ENCODE peak calls at places on chromosomes 6 and 20, in nine cellular contexts. R is right atrium auricular region; G is brain microvascular endothelial cell; U is CD4-positive, alpha-beta T cell; K is CD8-positive, alpha-beta memory T cell; E is adrenal gland; D is Panc1; Z is HCT116; S is heart right ventricle. T is an unnamed sample.

GRCh38 chr6:3813150-3813780 is 35.9 kb upstream of the FAM50B start:
- DNase-seq in G (peak; percentile 32), Z (no peak), K (no peak), R (peak; percentile 78), S (peak; percentile 62), D (no peak), E (peak; percentile 49), U (no peak), T (no peak)

GRCh38 chr20:9514461-9515210 is at the start of gene LAMP5:
- DNase-seq in E (no peak), R (no peak), K (no peak), U (no peak), Z (no peak), G (peak; percentile 29), S (peak; percentile 12), D (no peak), T (no peak)

GRCh38 chr6:121516331-121516730 is 80.9 kb downstream of the GJA1 start:
- DNase-seq in S (no peak), G (peak; percentile 58), R (no peak), D (no peak), K (no peak), U (no peak), E (no peak), Z (no peak), T (no peak)

GRCh38 chr20:39089797-39090196 is 127.7 kb downstream of the DHX35 start:
- DNase-seq in K (no peak), Z (no peak), U (no peak), S (no peak), E (no peak), D (no peak), R (no peak), G (no peak), T (no peak)

GRCh38 chr6:126033696-126034095 is 47.4 kb downstream of the TRMT11 start:
- DNase-seq in K (no peak), E (peak; percentile 21), D (no peak), R (no peak), Z (no peak), S (no peak), U (no peak), G (peak; percentile 82), T (peak; percentile 24)

GRCh38 chr6:160992323-160993314 is 1.1 kb downstream of the MAP3K4 start:
- DNase-seq in Z (peak; percentile 42), D (peak; percentile 58), G (peak; percentile 62), R (no peak), S (no peak), E (peak; percentile 48), K (peak; percentile 4), U (peak; percentile 26), T (no peak)

GRCh38 chr20:10225439-10226080 is 6.9 kb downstream of the SNAP25 start:
- DNase-seq in E (no peak), R (no peak), U (no peak), K (no peak), Z (no peak), D (no peak), G (no peak), S (no peak), T (no peak)

GRCh38 chr6:115544765-115545409 is 515.8 kb downstream of the FRK start:
- DNase-seq in D (no peak), R (no peak), U (no peak), S (no peak), E (no peak), K (no peak), Z (no peak), G (no peak), T (no peak)

GRCh38 chr20:14829897-14830296 is 492.5 kb upstream of the FLRT3 start:
- DNase-seq in S (no peak), Z (no peak), E (no peak), U (no peak), G (no peak), K (no peak), R (no peak), D (no peak), T (no peak)

GRCh38 chr6:168388641-168389633 is 52.0 kb upstream of the SMOC2 start:
- DNase-seq in G (no peak), D (no peak), S (no peak), R (no peak), E (no peak), U (no peak), Z (no peak), K (no peak), T (no peak)

GRCh38 chr6:147648936-147649335 is 140.4 kb downstream of the SAMD5 start:
- DNase-seq in E (no peak), U (no peak), K (no peak), R (no peak), G (no peak), S (no peak), D (no peak), Z (no peak), T (no peak)

GRCh38 chr20:14721926-14722325 is 384.5 kb upstream of the FLRT3 start:
- DNase-seq in E (no peak), K (no peak), G (no peak), U (no peak), S (no peak), D (no peak), R (no peak), Z (no peak), T (no peak)

GRCh38 chr6:96015791-96016776 is at the start of gene FUT9:
- DNase-seq in G (no peak), R (no peak), K (no peak), U (no peak), E (peak; percentile 19), S (no peak), Z (no peak), D (no peak), T (no peak)

GRCh38 chr6:62775427-62776022 is 435.7 kb upstream of the FKBP1C start:
- DNase-seq in K (no peak), Z (peak; percentile 0), S (no peak), U (no peak), E (no peak), G (no peak), R (no peak), D (peak; percentile 10), T (no peak)

DNA sequence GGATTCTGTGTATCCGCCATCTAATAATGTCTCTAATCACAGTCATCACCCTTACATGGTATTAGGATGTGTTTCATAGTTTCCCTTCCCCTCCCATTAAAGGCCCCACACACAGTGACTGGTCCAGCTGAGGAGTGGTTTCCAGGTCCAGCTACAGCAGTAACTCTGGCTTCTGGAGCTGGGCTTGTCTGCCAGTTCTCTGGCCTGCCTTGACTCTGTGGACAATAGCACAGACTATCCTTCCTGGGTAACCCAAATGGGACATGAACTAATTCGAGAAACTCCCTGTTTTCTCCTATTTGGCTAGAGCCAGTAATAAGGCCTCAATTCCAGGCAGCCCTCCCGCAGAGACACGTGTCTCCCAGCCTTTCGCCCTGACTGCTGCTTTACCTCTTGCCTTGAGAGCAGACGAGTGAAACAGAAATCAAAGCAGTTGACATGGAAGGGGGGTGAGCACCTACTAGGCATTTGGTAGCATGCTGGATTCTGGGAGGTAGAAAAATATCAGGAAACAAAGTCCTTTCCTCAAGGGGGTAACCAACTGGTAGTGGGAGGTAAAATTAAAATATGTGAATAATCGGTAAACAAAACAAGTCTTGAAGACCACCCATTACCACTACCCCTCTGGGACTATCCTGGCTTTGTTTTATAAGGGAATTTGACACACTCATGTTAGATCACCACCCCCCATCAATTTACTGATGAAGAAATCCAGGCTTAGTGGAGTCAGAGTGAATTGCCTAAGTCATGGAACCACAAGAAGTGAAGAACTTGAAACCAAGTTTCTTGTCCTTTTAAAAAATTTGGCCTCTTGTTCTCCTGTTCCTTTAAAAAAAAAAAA is 1.2 kb downstream of the TRAF3IP2 start:
- DNase-seq in E (peak; percentile 48), Z (no peak), S (peak; percentile 58), D (no peak), R (peak; percentile 94), U (no peak), K (no peak), G (peak; percentile 71), T (no peak)
- H3K27ac ChIP-seq in E (peak overlapping the region; percentile 97), Z (peak overlapping the region; percentile 85), S (peak overlapping the region; percentile 93), D (peak overlapping the region; percentile 98), R (peak overlapping the region; percentile 99), U (no peak overlapping the region), K (no peak overlapping the region), G (peak overlapping the region; percentile 90), T (peak overlapping the region; percentile 98)

GRCh38 chr20:37693629-37694626 is at the start of gene CTNNBL1:
- DNase-seq in S (peak; percentile 99), R (peak; percentile 96), E (peak; percentile 98), U (peak; percentile 90), G (peak; percentile 97), Z (peak; percentile 92), D (peak; percentile 93), K (peak; percentile 95), T (peak; percentile 76)

GRCh38 chr20:37692447-37693166 is 1.2 kb upstream of the CTNNBL1 start:
- DNase-seq in K (no peak), U (no peak), E (no peak), S (no peak), Z (no peak), D (no peak), G (no peak), R (no peak), T (no peak)

GRCh38 chr20:37695684-37696342 is 2.0 kb downstream of the CTNNBL1 start:
- DNase-seq in G (no peak), Z (no peak), U (no peak), E (no peak), R (no peak), K (no peak), S (no peak), D (no peak), T (no peak)

GRCh38 chr20:37690626-37691369 is 3.0 kb upstream of the CTNNBL1 start:
- DNase-seq in E (no peak), U (no peak), G (no peak), Z (no peak), S (no peak), K (no peak), R (no peak), D (no peak), T (no peak)

DNA sequence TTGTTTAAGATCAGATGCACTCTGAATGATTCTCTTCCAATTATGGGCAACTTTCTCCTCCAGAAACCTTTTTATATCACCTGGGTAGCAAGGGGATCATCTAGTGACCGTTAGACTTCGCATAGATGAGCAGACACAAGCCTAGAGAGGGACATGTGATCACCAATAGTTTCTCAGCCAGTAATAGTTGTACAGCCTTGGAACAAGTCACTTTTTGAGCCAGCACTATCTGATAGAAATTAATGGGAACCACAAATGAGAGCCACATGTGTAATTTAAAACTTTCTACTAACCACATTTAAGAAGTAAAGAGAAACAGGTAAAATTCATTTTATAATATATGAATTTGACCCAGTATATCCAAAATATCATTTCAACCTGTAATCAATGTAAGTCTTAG is 627 bp upstream of the CTNNBL1 start:
- DNase-seq in D (no peak), R (no peak), Z (no peak), K (no peak), S (no peak), U (no peak), G (no peak), E (no peak), T (no peak)
- H3K27ac ChIP-seq in D (peak overlapping the region; percentile 77), R (peak overlapping the region; percentile 62), Z (no peak overlapping the region), K (no peak overlapping the region), S (peak overlapping the region; percentile 46), U (no peak overlapping the region), G (no peak overlapping the region), E (no peak overlapping the region), T (no peak overlapping the region)

GRCh38 chr6:112153926-112154621 is 66.7 kb downstream of the FAM229B start:
- DNase-seq in Z (no peak), E (no peak), K (no peak), R (no peak), S (no peak), G (no peak), D (peak; percentile 22), U (no peak), T (no peak)
- H3K27ac ChIP-seq in Z (no peak overlapping the region), E (no peak overlapping the region), K (no peak overlapping the region), R (no peak overlapping the region), S (peak overlapping the region; percentile 31), G (no peak overlapping the region), D (no peak overlapping the region), U (no peak overlapping the region), T (no peak overlapping the region)

GRCh38 chr6:169827372-169827771 is 76.0 kb downstream of the ERMARD start:
- DNase-seq in G (no peak), U (no peak), R (no peak), Z (no peak), K (no peak), S (no peak), E (no peak), D (no peak), T (no peak)
- H3K27ac ChIP-seq in G (no peak overlapping the region), U (no peak overlapping the region), R (no peak overlapping the region), Z (no peak overlapping the region), K (no peak overlapping the region), S (no peak overlapping the region), E (no peak overlapping the region), D (no peak overlapping the region), T (no peak overlapping the region)

T was measured in epithelial cell of prostate.